ENCODE peak calls at places on chromosomes 4 and X, in four cellular contexts. F, N, V and G are unnamed samples.
A peak's percentile ranks its signal among the peaks of the same experiment; 100 is the strongest.

GRCh38 chrX:7028246-7028645 is 119.3 kb upstream of the STS start:
- DNase-seq in V (no peak), F (peak; percentile 8), N (peak; percentile 12), G (no peak)

GRCh38 chr4:100348472-100348871 is 158.2 kb upstream of the DDIT4L start:
- DNase-seq in F (peak; percentile 71), N (peak; percentile 91), V (no peak), G (peak; percentile 88)

GRCh38 chrX:3178329-3178728 is 137.1 kb downstream of the ARSF start:
- DNase-seq in V (no peak), N (no peak), F (no peak), G (no peak)

GRCh38 chr4:138903185-138903584 is 112.4 kb upstream of the NOCT start:
- DNase-seq in F (no peak), V (no peak), N (no peak), G (no peak)

GRCh38 chr4:110869862-110870577 is 247.1 kb upstream of the PITX2 start:
- DNase-seq in V (no peak), N (no peak), F (peak; percentile 20), G (no peak)

GRCh38 chr4:91837608-91838029 is 466.1 kb upstream of the GRID2 start:
- DNase-seq in N (peak; percentile 69), F (peak; percentile 0), V (no peak), G (peak; percentile 63)

GRCh38 chrX:14124562-14124961 is 94.9 kb upstream of the GEMIN8 start:
- DNase-seq in N (no peak), F (no peak), V (no peak), G (no peak)

GRCh38 chr4:182874158-182874855 is 42.9 kb downstream of the DCTD start:
- DNase-seq in V (no peak), N (no peak), F (no peak), G (no peak)

GRCh38 chr4:24172406-24172805 is 282.6 kb upstream of the PPARGC1A start:
- DNase-seq in F (no peak), V (no peak), N (no peak), G (no peak)

GRCh38 chr4:78057600-78058560 is 757 bp downstream of the FRAS1 start:
- DNase-seq in V (no peak), F (peak; percentile 19), N (peak; percentile 64), G (peak; percentile 25)

GRCh38 chrX:150680974-150681373 is 12.2 kb upstream of the MTMR1 start:
- DNase-seq in V (peak; percentile 20), F (peak; percentile 28), N (peak; percentile 37), G (peak; percentile 66)

GRCh38 chr4:69874507-69874906 is 14.6 kb upstream of the SULT1E1 start:
- DNase-seq in V (no peak), F (no peak), N (peak; percentile 54), G (peak; percentile 63)

GRCh38 chrX:133511041-133511440 is 95.8 kb upstream of the GPC4 start:
- DNase-seq in F (peak; percentile 65), V (no peak), N (no peak), G (no peak)

GRCh38 chrX:110418857-110419249 is 60.2 kb downstream of the RTL9 start:
- DNase-seq in F (peak; percentile 95), V (no peak), N (no peak), G (peak; percentile 41)

GRCh38 chrX:133249659-133250058 is 31.5 kb upstream of the TFDP3 start:
- DNase-seq in N (no peak), V (no peak), F (peak; percentile 19), G (peak; percentile 44)

GRCh38 chrX:129653181-129653984 is 1.4 kb downstream of the APLN start:
- DNase-seq in N (no peak), V (no peak), F (no peak), G (no peak)

GRCh38 chrX:115437841-115438240 is 123.1 kb upstream of the PLS3 start:
- DNase-seq in N (no peak), V (no peak), F (peak; percentile 25), G (no peak)

GRCh38 chr4:173074501-173074946 is 94.1 kb upstream of the GALNT7 start:
- DNase-seq in N (peak; percentile 95), F (peak; percentile 89), V (no peak), G (peak; percentile 73)

GRCh38 chr4:104905546-104905945 is 241.1 kb upstream of the TET2 start:
- DNase-seq in V (no peak), F (peak; percentile 37), N (no peak), G (no peak)

GRCh38 chr4:104899863-104900262 is 246.8 kb upstream of the TET2 start:
- DNase-seq in F (no peak), N (no peak), V (no peak), G (no peak)

GRCh38 chr4:104896623-104897296 is 249.9 kb upstream of the TET2 start:
- DNase-seq in N (peak; percentile 56), F (no peak), V (no peak), G (no peak)

GRCh38 chr4:104897297-104897645 is 249.4 kb upstream of the TET2 start:
- DNase-seq in F (no peak), V (no peak), N (no peak), G (no peak)

GRCh38 chr4:104901438-104901837 is 245.2 kb upstream of the TET2 start:
- DNase-seq in F (peak; percentile 23), V (no peak), N (peak; percentile 2), G (no peak)
- TF ChIP-seq CTCF in F (peak; percentile 11), V (no peak), N (peak; percentile 15), G (peak; percentile 11)

GRCh38 chr4:187480146-187481145 is 515.1 kb upstream of the ZFP42 start:
- DNase-seq in N (peak; percentile 16), F (peak; percentile 44), V (no peak), G (peak; percentile 82)
- H3K27me3 ChIP-seq in N (no peaks in the 10 kb centered on the region), F (no peaks in the 10 kb centered on the region), V (no peaks in the 10 kb centered on the region), G (no peaks in the 10 kb centered on the region)

DNA sequence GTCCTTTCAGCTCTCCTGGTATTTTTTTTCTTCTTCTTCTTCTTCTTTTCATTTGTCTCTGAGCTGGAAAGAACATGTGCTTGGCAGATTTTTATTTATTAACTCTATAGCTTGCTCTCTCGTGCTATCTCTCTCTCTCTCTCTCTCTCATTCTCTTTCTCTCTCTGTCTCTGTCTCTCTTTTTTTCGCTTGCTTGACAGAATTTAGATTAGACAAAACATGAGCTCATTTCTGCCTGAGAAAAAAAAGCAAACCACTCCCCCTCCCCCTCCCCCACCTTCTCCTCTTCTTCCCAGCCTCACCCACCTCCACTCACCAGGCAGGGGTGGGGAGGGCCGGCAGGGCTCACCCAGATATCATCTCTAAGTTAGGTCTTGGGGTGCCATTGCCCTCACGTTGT is 81.5 kb downstream of the PJA1 start:
- DNase-seq in V (no peak), F (no peak), N (no peak), G (no peak)
- H3K9ac ChIP-seq in V (no peak overlapping the region), F (no peak overlapping the region), N (no peak overlapping the region), G (no peak overlapping the region)

GRCh38 chr4:20305976-20306375 is 54.3 kb downstream of the SLIT2 start:
- DNase-seq in V (no peak), N (no peak), F (peak; percentile 71), G (peak; percentile 36)
- TF ChIP-seq CTCF in V (peak; percentile 12), N (no peak), F (peak; percentile 49), G (peak; percentile 49)

DNA sequence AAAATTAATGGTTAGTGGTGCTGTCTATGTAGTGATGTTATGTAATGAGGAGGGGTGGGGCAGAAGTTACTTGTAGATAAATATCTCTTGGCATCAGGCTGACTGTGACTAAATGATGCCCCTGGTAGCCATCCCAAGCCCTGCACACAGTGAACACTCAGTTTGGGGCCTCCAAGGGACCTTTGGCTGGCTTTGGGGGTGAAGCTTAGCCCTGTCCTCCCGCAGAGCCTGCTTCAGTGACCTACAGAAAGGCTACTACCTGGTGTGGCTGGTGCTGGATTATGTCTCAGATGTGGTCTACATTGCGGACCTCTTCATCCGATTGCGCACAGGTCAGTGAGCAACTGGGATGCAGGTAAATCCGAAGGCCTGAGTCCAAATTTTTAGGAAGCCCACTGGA is 7.8 kb downstream of the CNGA2 start:
- DNase-seq in V (no peak), F (no peak), N (no peak), G (no peak)
- H3K27me3 ChIP-seq in V (no peaks in the 10 kb centered on the region), F (no peaks in the 10 kb centered on the region), N (no peaks in the 10 kb centered on the region), G (no peaks in the 10 kb centered on the region)

GRCh38 chr4:15162465-15163283 is 160.4 kb downstream of the CPEB2 start:
- DNase-seq in N (no peak), V (no peak), F (peak; percentile 76), G (peak; percentile 36)
- H3K9ac ChIP-seq in N (no peak overlapping the region), V (no peak overlapping the region), F (no peak overlapping the region), G (no peak overlapping the region)

DNA sequence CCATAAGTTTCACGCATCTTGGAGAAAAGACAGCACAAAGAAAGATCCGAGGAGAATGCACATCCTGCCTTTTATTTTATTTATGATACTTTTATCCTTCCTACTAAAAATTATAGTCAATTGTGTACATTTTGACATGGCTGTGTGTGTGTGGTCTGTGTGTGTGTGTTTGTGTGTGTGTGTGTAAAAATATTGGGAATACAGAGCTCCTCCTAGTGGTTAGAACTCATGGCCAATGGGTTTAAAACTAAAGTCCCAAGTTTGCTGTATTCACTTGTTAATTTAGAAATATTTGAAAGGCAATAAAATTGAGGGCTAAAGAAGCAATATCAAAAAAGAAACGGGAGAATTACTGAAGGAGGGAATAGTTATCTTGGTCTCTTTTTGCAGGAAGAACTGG is 47.5 kb downstream of the NKX6-1 start:
- DNase-seq in V (no peak), F (peak; percentile 6), N (no peak), G (peak; percentile 44)
- TF ChIP-seq CTCF in V (peak; percentile 38), F (peak; percentile 47), N (peak; percentile 56), G (peak; percentile 83)

GRCh38 chr4:8675383-8675782 is 82.8 kb downstream of the CPZ start:
- DNase-seq in N (no peak), F (no peak), V (peak; percentile 18), G (peak; percentile 12)

GRCh38 chr4:8679032-8679431 is 86.5 kb downstream of the CPZ start:
- DNase-seq in V (no peak), N (no peak), F (no peak), G (no peak)

GRCh38 chr4:8675906-8676305 is 83.3 kb downstream of the CPZ start:
- DNase-seq in V (no peak), N (no peak), F (no peak), G (no peak)

GRCh38 chr4:8674311-8674885 is 81.8 kb downstream of the CPZ start:
- DNase-seq in N (no peak), V (no peak), F (no peak), G (no peak)

DNA sequence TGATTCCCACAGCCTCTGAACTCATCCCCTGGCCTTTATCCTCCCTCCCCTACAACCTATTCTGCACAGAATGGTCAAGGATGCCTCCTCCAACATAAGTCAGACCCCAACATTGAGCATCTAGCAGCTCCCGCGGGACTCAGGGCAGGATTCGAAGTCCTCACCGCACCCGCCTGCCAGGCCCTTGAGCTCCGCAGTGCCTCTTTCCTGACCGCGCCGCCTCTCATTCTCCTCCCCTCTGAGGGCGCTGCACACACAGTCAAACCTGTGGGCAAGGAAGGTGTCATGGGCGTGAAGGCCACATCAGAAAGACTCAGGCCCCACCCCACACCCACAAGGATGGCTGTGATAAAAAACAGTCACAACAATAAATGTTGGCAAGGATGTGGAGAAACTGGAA is 84.1 kb downstream of the CPZ start:
- DNase-seq in F (no peak), N (no peak), V (no peak), G (no peak)
- H3K27me3 ChIP-seq in F (no peaks in the 10 kb centered on the region), N (no peaks in the 10 kb centered on the region), V (no peaks in the 10 kb centered on the region), G (peaks cover 49% of the 10 kb centered on the region)